ENCODE peak calls at places on chromosomes 13 and 19, in eight cellular contexts. M is AG09319; G is tibial nerve; R is RWPE1; T is kidney; Z is neural crest cell; E is CD4-positive, alpha-beta T cell; S is AG04450. K is an unnamed sample.

GRCh38 chr13:105334211-105334610 is 1201.3 kb downstream of the EFNB2 start:
- DNase-seq in M (no peak), G (no peak), R (no peak), T (no peak), Z (no peak), E (no peak), S (peak), K (no peak)

GRCh38 chr19:23070353-23070781 is 46.5 kb upstream of the ZNF730 start:
- DNase-seq in M (no peak), G (no peak), R (no peak), T (no peak), Z (no peak), E (no peak), S (no peak), K (no peak)

GRCh38 chr13:76383671-76384461 is 502.3 kb downstream of the KCTD12 start:
- DNase-seq in M (peak), G (no peak), R (peak), T (no peak), Z (no peak), E (no peak), S (peak), K (peak)

GRCh38 chr13:86757236-86757978 is 913.8 kb upstream of the SLITRK5 start:
- DNase-seq in M (no peak), G (no peak), R (no peak), T (no peak), Z (no peak), E (peak), S (no peak), K (peak)

GRCh38 chr19:45396389-45397260 is 8.2 kb downstream of the PPP1R13L start:
- DNase-seq in M (no peak), G (no peak), R (no peak), T (no peak), Z (no peak), E (no peak), S (no peak), K (no peak)

GRCh38 chr13:97256343-97256783 is 34.2 kb downstream of the MBNL2 start:
- DNase-seq in M (peak), G (no peak), R (peak), T (no peak), Z (no peak), E (no peak), S (peak), K (peak)

GRCh38 chr13:36709136-36709895 is 35.5 kb downstream of the SERTM1 start:
- DNase-seq in M (no peak), G (no peak), R (no peak), T (no peak), Z (no peak), E (no peak), S (no peak), K (no peak)

GRCh38 chr19:54154603-54155345 is 4.7 kb downstream of the LENG1 start:
- DNase-seq in M (no peak), G (no peak), R (no peak), T (no peak), Z (no peak), E (no peak), S (no peak), K (no peak)

GRCh38 chr13:30847697-30848307 is 58.3 kb upstream of the MEDAG start:
- DNase-seq in M (peak), G (no peak), R (no peak), T (no peak), Z (no peak), E (no peak), S (peak), K (peak)

GRCh38 chr19:7817801-7818200 is 12.2 kb upstream of the EVI5L start:
- DNase-seq in M (no peak), G (no peak), R (no peak), T (no peak), Z (no peak), E (no peak), S (no peak), K (no peak)

GRCh38 chr13:32115069-32115468 is 83.5 kb downstream of the FRY start:
- DNase-seq in M (no peak), G (no peak), R (no peak), T (no peak), Z (no peak), E (no peak), S (no peak), K (no peak)

GRCh38 chr13:111955412-111955769 is 111.6 kb upstream of the SOX1 start:
- DNase-seq in M (no peak), G (no peak), R (no peak), T (no peak), Z (no peak), E (no peak), S (no peak), K (no peak)

GRCh38 chr13:113305208-113305607 is 8.2 kb downstream of the LAMP1 start:
- DNase-seq in M (no peak), G (no peak), R (peak), T (no peak), Z (no peak), E (no peak), S (no peak), K (peak)

GRCh38 chr13:92802776-92803175 is 423.8 kb upstream of the GPC6 start:
- DNase-seq in M (no peak), G (no peak), R (no peak), T (no peak), Z (no peak), E (no peak), S (no peak), K (no peak)

DNA sequence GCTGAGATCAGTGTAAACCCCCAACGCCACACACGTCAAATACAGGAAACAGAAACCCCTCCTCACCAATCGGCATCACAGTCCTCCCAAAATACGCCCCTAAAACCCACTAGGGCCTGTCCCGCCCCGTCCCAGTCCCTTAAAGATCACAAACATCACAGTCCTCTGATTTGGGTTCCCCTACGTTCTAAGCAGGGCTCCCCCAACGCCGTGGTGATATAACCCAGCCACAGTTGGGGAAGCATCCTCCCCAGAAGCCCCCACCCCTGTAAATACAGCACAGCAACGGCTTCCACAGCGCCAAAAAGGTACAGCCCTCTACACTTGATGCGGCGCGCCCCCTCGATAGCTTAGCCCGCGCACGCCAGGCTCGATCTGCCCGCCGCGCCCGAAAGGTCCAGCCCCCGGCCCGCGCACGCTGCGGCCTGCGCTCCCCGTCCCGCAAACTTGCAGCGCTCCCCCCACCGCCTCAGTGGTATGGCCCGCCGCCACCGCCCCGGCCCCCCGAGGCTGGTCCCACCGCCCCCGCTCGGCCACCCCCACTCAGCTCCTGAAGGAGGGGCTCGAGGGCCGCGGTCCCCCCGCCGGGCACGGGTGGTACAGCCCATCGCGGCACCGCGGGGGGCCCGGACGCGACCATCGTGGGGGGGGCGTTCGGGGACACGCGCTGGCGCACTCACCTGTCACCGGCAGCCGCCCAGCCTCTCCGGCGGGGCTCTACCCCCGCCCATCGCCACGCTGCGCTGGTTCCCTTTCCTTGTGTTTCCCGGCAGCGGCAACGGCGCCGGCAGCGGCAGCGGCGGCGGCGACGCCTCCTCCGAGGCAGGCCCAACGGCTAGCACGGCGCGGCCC is at the start of gene AKT2:
- DNase-seq in M (no peak), G (no peak), R (no peak), T (peak), Z (peak), E (peak), S (peak), K (no peak)
- TF ChIP-seq CTCF in M (no peak), G (no peak), R (no peak), T (no peak), Z (no peak), E (no peak), S (no peak), K (no peak)

GRCh38 chr13:42039457-42039945 is 8.9 kb upstream of the DGKH start:
- DNase-seq in M (no peak), G (no peak), R (peak), T (no peak), Z (no peak), E (no peak), S (no peak), K (peak)
- TF ChIP-seq CTCF in M (no peak), G (no peak), R (no peak), T (no peak), Z (peak), E (no peak), S (no peak), K (no peak)

DNA sequence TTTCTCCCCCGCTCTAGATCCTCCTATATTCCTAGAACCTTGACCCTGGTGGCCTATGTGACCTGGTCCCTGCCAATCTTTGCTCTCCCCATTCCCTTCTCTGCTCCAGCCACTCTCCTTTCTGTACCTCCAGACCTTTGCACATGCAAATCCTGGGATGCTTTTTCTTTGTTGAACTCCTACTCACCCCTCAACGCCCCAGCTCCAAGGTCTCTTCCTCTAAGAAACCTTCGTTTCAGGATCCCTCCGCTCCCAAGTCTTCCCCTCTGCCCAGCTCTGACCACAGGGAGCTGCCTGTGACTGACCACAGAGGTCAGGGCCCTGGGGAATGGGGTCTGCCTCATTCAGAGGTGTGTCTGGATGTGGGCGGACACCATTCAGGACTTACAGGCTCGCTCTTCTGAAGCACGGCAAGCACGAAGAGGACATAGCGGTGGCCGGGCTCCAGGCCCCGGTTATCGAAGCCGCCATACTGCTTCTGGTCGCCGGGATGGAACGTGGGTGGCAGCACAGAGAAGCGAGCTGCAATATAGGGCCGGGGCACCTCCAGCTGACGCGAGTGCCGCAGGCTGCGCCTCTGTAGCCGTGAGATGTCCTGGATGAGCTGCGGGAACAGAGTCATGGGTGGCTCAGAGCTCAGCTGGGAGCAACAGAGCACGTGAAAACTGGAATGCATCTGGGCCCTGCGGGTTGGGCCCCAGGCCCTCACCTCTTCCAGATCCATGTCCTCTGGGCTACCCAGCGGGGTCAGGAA is 120.9 kb downstream of the PTPRS start:
- DNase-seq in M (no peak), G (no peak), R (no peak), T (no peak), Z (no peak), E (no peak), S (no peak), K (no peak)
- TF ChIP-seq CTCF in M (no peak), G (no peak), R (no peak), T (no peak), Z (no peak), E (no peak), S (no peak), K (no peak)

GRCh38 chr13:45419945-45420344 is 1.8 kb upstream of the SLC25A30 start:
- DNase-seq in M (no peak), G (no peak), R (no peak), T (no peak), Z (no peak), E (no peak), S (no peak), K (no peak)

GRCh38 chr13:45415112-45415511 is 3.1 kb downstream of the SLC25A30 start:
- DNase-seq in M (no peak), G (no peak), R (no peak), T (no peak), Z (no peak), E (no peak), S (no peak), K (no peak)

GRCh38 chr13:45413826-45414312 is 4.3 kb downstream of the SLC25A30 start:
- DNase-seq in M (no peak), G (no peak), R (no peak), T (no peak), Z (no peak), E (no peak), S (no peak), K (no peak)

GRCh38 chr13:45416521-45417125 is 1.6 kb downstream of the SLC25A30 start:
- DNase-seq in M (no peak), G (no peak), R (no peak), T (no peak), Z (no peak), E (no peak), S (no peak), K (peak)

GRCh38 chr13:45417790-45418534 is at the start of gene SLC25A30:
- DNase-seq in M (peak), G (peak), R (peak), T (peak), Z (peak), E (peak), S (peak), K (peak)
- TF ChIP-seq CTCF in M (no peak), G (no peak), R (no peak), T (no peak), Z (no peak), E (no peak), S (no peak), K (no peak)

DNA sequence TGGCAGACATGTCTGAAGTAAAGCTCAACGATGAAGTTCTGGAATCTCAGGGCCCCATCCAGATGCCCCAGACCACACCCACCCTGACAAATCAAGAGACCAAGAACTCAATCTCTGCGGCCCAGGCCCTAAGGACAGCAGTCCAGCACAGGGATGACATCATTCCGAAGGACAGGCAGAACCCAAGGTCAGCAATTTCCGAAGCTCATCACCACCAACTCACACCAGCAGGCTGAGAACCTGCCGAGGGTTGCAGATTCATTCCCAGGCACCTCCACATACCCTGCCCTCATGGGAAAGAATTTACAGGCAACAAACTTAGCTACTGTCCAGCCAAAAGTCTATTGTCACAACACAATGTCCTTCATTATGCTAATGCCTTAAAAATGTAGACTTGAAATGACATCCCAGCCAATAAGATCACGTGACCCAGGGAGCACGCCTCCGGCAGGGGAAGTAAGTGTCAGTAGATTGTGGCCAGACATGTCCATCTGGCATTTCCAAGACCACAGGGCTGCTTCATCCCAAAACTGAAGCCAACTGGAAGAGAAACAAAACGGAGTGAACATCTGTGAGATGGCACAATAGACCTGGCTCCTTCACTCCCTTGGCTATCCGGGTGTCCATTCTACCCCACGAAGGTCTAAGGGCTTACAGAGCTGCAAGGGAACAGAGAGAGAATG is 98.8 kb downstream of the CRYL1 start:
- DNase-seq in M (no peak), G (no peak), R (no peak), T (no peak), Z (no peak), E (no peak), S (no peak), K (no peak)
- TF ChIP-seq CTCF in M (no peak), G (no peak), R (no peak), T (no peak), Z (no peak), E (no peak), S (no peak), K (no peak)

DNA sequence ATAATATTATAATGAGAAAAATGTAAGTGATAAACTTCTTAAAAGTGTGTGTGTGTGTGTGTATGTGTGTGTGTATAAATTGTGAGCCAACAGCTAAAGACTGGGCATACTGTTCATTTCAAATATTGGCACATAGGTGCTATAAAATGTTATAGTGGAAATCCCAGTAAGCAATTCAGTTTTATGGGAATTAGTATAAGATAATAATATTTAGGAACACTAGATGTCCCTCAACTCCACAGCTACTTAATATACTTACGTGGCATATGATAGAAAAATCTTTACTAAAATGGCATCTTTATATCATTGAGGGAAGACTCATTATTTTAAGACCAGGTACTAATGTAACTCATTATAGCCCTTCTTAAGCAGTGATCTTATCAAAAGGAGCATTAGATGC is 266.3 kb downstream of the MAB21L1 start:
- DNase-seq in M (no peak), G (no peak), R (peak), T (no peak), Z (no peak), E (no peak), S (no peak), K (peak)
- TF ChIP-seq CTCF in M (no peak), G (no peak), R (no peak), T (no peak), Z (no peak), E (no peak), S (no peak), K (no peak)

GRCh38 chr19:33040994-33041827 is 23.5 kb downstream of the RHPN2 start:
- DNase-seq in M (no peak), G (no peak), R (peak), T (peak), Z (no peak), E (no peak), S (no peak), K (peak)

GRCh38 chr19:33039108-33039599 is 25.5 kb downstream of the RHPN2 start:
- DNase-seq in M (no peak), G (no peak), R (no peak), T (no peak), Z (no peak), E (no peak), S (no peak), K (no peak)

GRCh38 chr19:33035461-33035860 is 29.2 kb downstream of the RHPN2 start:
- DNase-seq in M (no peak), G (no peak), R (no peak), T (no peak), Z (no peak), E (no peak), S (no peak), K (no peak)

GRCh38 chr19:33039815-33040214 is 24.9 kb downstream of the RHPN2 start:
- DNase-seq in M (no peak), G (no peak), R (no peak), T (no peak), Z (no peak), E (no peak), S (no peak), K (no peak)
- TF ChIP-seq CTCF in M (no peak), G (no peak), R (no peak), T (no peak), Z (no peak), E (no peak), S (no peak), K (no peak)

DNA sequence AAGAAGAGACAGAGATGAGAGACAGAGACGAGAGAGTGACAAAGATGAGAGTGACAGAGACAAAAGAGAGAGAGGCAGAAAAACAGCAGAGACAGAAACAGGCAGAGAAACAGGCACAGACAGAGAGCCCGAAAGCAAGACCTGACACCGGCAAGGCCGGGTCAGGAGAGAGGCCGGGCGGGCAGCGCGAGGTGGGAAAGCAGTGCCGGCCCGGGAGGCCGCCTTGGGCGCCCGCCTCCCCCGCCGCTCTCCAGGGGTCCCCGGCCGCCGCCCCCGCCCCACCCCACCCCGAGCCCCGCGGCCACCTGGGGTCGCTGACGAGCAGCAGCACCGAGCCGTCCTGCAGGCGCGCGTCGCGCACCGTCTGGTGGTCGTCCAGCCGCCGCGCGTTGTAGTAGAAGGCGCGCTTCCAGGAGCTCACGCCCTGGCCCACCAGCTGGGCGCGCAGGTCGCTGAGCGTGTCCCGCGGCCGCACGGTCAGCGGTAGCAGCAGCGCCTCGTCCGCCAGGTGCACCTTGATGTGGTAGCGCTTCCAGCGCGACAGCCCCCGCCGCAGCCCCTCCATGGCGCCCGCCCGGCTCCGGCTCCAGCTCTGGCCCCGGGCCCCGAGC is at the start of gene TINCR:
- DNase-seq in M (no peak), G (no peak), R (no peak), T (no peak), Z (peak), E (no peak), S (no peak), K (no peak)
- TF ChIP-seq CTCF in M (no peak), G (no peak), R (no peak), T (no peak), Z (peak), E (no peak), S (no peak), K (peak)

K was measured in MCF 10A.